ENCODE peak calls at places on chromosomes 3 and 15, in six cellular contexts. C is T-helper 17 cell, E is endothelial cell, T is nucleus accumbens, J is RKO, P is astrocyte of the cerebellum. Z is an unnamed sample.

GRCh38 chr3:150544726-150545125 is 1.6 kb downstream of the SERP1 start:
- DNase-seq in P (peak), T (no peak), J (peak), C (no peak), E (no peak), Z (no peak)

GRCh38 chr3:127328391-127328790 is 40.5 kb upstream of the PRR20G start:
- DNase-seq in J (no peak), T (no peak), E (no peak), P (no peak), C (no peak), Z (no peak)

GRCh38 chr3:55467099-55467498 is 20.0 kb downstream of the WNT5A start:
- DNase-seq in P (no peak), T (no peak), J (no peak), C (no peak), E (no peak), Z (no peak)

GRCh38 chr3:15708882-15709677 is 88.7 kb downstream of the ANKRD28 start:
- DNase-seq in J (peak), C (no peak), E (no peak), T (no peak), P (no peak), Z (no peak)

GRCh38 chr15:99976000-99976399 is 242.8 kb upstream of the LYSMD4 start:
- DNase-seq in C (no peak), E (no peak), T (no peak), J (no peak), P (no peak), Z (no peak)

GRCh38 chr15:88428805-88429605 is 38.2 kb downstream of the MRPL46 start:
- DNase-seq in E (no peak), T (no peak), P (no peak), C (no peak), J (no peak), Z (no peak)

GRCh38 chr3:6504385-6504784 is 356.5 kb upstream of the GRM7 start:
- DNase-seq in J (no peak), P (no peak), T (no peak), C (no peak), E (no peak), Z (no peak)

GRCh38 chr15:72313881-72314280 is 6.1 kb downstream of the CELF6 start:
- DNase-seq in C (no peak), P (no peak), E (no peak), J (no peak), T (no peak), Z (no peak)

GRCh38 chr15:25439456-25439836 is 622 bp upstream of the UBE3A start:
- DNase-seq in E (no peak), T (no peak), P (no peak), C (no peak), J (peak), Z (peak)

GRCh38 chr3:31096661-31097060 is 202.2 kb upstream of the GADL1 start:
- DNase-seq in C (no peak), E (no peak), P (no peak), T (no peak), J (no peak), Z (no peak)

GRCh38 chr3:49079270-49079669 is 14.6 kb downstream of the QRICH1 start:
- DNase-seq in E (no peak), P (no peak), T (no peak), C (no peak), J (no peak), Z (no peak)

GRCh38 chr15:41558400-41559238 is at the start of gene TYRO3:
- DNase-seq in C (peak), J (peak), P (no peak), E (peak), T (peak), Z (peak)

GRCh38 chr15:55372701-55373440 is 35.3 kb downstream of the CCPG1 start:
- DNase-seq in C (no peak), E (no peak), P (no peak), T (no peak), J (no peak), Z (no peak)

GRCh38 chr3:10901293-10902010 is 85.4 kb downstream of the SLC6A11 start:
- DNase-seq in T (peak), P (no peak), E (no peak), C (no peak), J (no peak), Z (no peak)

GRCh38 chr15:56869573-56869972 is 48.9 kb upstream of the TCF12 start:
- DNase-seq in P (no peak), E (peak), T (peak), J (peak), C (no peak), Z (no peak)

GRCh38 chr15:61382927-61383326 is 153.8 kb upstream of the RORA start:
- DNase-seq in C (no peak), J (no peak), E (no peak), T (no peak), P (no peak), Z (no peak)

GRCh38 chr15:38438031-38438986 is 15.6 kb upstream of the FAM98B start:
- DNase-seq in E (no peak), P (no peak), C (no peak), J (no peak), T (no peak), Z (no peak)

GRCh38 chr3:177731644-177732268 is 534.5 kb upstream of the TBL1XR1 start:
- DNase-seq in P (peak), J (no peak), T (no peak), E (no peak), C (no peak), Z (no peak)

GRCh38 chr15:81225161-81225671 is 28.5 kb downstream of the IL16 start:
- DNase-seq in E (no peak), C (no peak), T (no peak), P (no peak), J (no peak), Z (no peak)

GRCh38 chr3:170055209-170055608 is 17.4 kb downstream of the GPR160 start:
- DNase-seq in E (no peak), J (no peak), C (no peak), T (no peak), P (peak), Z (no peak)

GRCh38 chr15:36208868-36209582 is 370.4 kb upstream of the CDIN1 start:
- DNase-seq in T (no peak), C (no peak), J (no peak), E (no peak), P (peak), Z (no peak)

GRCh38 chr15:42724276-42724675 is 12.7 kb downstream of the CDAN1 start:
- DNase-seq in C (no peak), E (no peak), P (no peak), J (no peak), T (no peak), Z (no peak)

GRCh38 chr15:66046326-66046725 is 177.0 kb downstream of the RAB11A start:
- DNase-seq in C (no peak), J (no peak), P (no peak), T (no peak), E (no peak), Z (no peak)

GRCh38 chr3:122397136-122397645 is 13.2 kb downstream of the FAM162A start:
- DNase-seq in E (no peak), C (no peak), T (no peak), P (no peak), J (no peak), Z (no peak)

GRCh38 chr15:70401709-70402108 is 304.0 kb upstream of the TLE3 start:
- DNase-seq in J (no peak), E (no peak), P (no peak), T (no peak), C (no peak), Z (no peak)

GRCh38 chr3:12136371-12136770 is 22.3 kb downstream of the TIMP4 start:
- DNase-seq in T (no peak), C (no peak), J (no peak), P (no peak), E (no peak), Z (no peak)

GRCh38 chr3:54827766-54828165 is 100.1 kb downstream of the LRTM1 start:
- DNase-seq in E (no peak), J (no peak), T (no peak), P (no peak), C (no peak), Z (no peak)

GRCh38 chr3:59772416-59773408 is 722.9 kb upstream of the CFAP20DC start:
- DNase-seq in C (no peak), J (no peak), E (no peak), P (no peak), T (no peak), Z (no peak)

GRCh38 chr15:67146214-67146613 is 80.8 kb downstream of the SMAD3 start:
- DNase-seq in C (no peak), P (peak), T (no peak), E (no peak), J (no peak), Z (no peak)

GRCh38 chr15:68833734-68834334 is 13.1 kb upstream of the ANP32A start:
- DNase-seq in C (no peak), J (no peak), E (no peak), P (no peak), T (no peak), Z (no peak)

GRCh38 chr3:45154641-45155147 is 8.5 kb upstream of the CDCP1 start:
- DNase-seq in E (no peak), J (peak), T (no peak), P (no peak), C (no peak), Z (peak)

GRCh38 chr3:49133226-49133951 is 539 bp upstream of the LAMB2 start:
- DNase-seq in P (peak), T (peak), E (peak), J (peak), C (no peak), Z (peak)

GRCh38 chr15:40302288-40302886 is 5.3 kb downstream of the PLCB2 start:
- DNase-seq in T (no peak), E (no peak), C (no peak), P (no peak), J (no peak), Z (no peak)

GRCh38 chr3:82800248-82800647 is 1038.8 kb upstream of the GBE1 start:
- DNase-seq in T (no peak), J (no peak), P (no peak), E (no peak), C (no peak), Z (no peak)

GRCh38 chr3:65575376-65575840 is 463.3 kb downstream of the MAGI1 start:
- DNase-seq in P (no peak), E (no peak), J (peak), C (no peak), T (no peak), Z (peak)

GRCh38 chr3:62601238-62601856 is 228.0 kb upstream of the FEZF2 start:
- DNase-seq in C (no peak), P (no peak), E (no peak), T (no peak), J (peak), Z (peak)

GRCh38 chr15:58268746-58269145 is 130.6 kb downstream of the AQP9 start:
- DNase-seq in P (no peak), E (no peak), J (no peak), C (no peak), T (no peak), Z (no peak)